ENCODE peak calls at places on chromosome 19, in five cellular contexts. B is brain microvascular endothelial cell, V is neural crest cell, X is endothelial cell of umbilical vein, E is heart right ventricle. H is an unnamed sample.

GRCh38 chr19:41226053-41226873 is 7.2 kb downstream of the AXL start:
- DNase-seq in E (peak; percentile 61), X (peak; percentile 59), B (peak; percentile 66), V (peak; percentile 31), H (peak; percentile 92)

GRCh38 chr19:51784922-51785690 is 9.9 kb upstream of the FPR3 start:
- DNase-seq in V (no peak), X (no peak), E (peak; percentile 66), B (peak; percentile 32), H (peak; percentile 81)

GRCh38 chr19:30799854-30800755 is 427.9 kb downstream of the ZNF536 start:
- DNase-seq in X (no peak), V (peak; percentile 59), B (no peak), E (peak; percentile 34), H (peak; percentile 42)

GRCh38 chr19:2721570-2722540 is 683 bp upstream of the DIRAS1 start:
- DNase-seq in V (no peak), X (no peak), B (no peak), E (no peak), H (no peak)

GRCh38 chr19:45186509-45187334 is 8.1 kb downstream of the BLOC1S3 start:
- DNase-seq in V (no peak), B (peak; percentile 44), E (no peak), X (no peak), H (no peak)

GRCh38 chr19:5232798-5233505 is 107.7 kb downstream of the PTPRS start:
- DNase-seq in V (no peak), B (no peak), E (no peak), X (no peak), H (no peak)

GRCh38 chr19:2315818-2316353 is 7.9 kb upstream of the LINGO3 start:
- DNase-seq in V (peak; percentile 75), X (peak; percentile 48), E (peak; percentile 71), B (peak; percentile 35), H (peak; percentile 77)

GRCh38 chr19:47068876-47069406 is 20.5 kb upstream of the TMEM160 start:
- DNase-seq in X (no peak), E (no peak), V (no peak), B (no peak), H (no peak)

GRCh38 chr19:35977446-35978222 is 17.4 kb upstream of the SDHAF1 start:
- DNase-seq in B (no peak), X (no peak), E (no peak), V (no peak), H (no peak)

GRCh38 chr19:31054430-31054829 is 294.8 kb downstream of the TSHZ3 start:
- DNase-seq in V (no peak), E (peak; percentile 14), B (peak; percentile 69), X (no peak), H (no peak)

GRCh38 chr19:21147540-21147939 is 5.7 kb downstream of the ZNF431 start:
- DNase-seq in X (no peak), B (no peak), E (no peak), V (no peak), H (no peak)

GRCh38 chr19:42246143-42246868 is 3.9 kb upstream of the GSK3A start:
- DNase-seq in V (no peak), E (peak; percentile 82), B (peak; percentile 77), X (peak; percentile 72), H (peak; percentile 84)
- TF ChIP-seq CTCF in V (peak; percentile 44), E (peak; percentile 81), B (peak; percentile 89), X (peak; percentile 66), H (peak; percentile 76)

GRCh38 chr19:55912916-55913315 is 19.2 kb downstream of the NLRP13 start:
- DNase-seq in X (no peak), V (no peak), B (no peak), E (no peak), H (no peak)

GRCh38 chr19:55909801-55910200 is 22.3 kb downstream of the NLRP13 start:
- DNase-seq in B (no peak), E (no peak), V (no peak), X (no peak), H (no peak)

GRCh38 chr19:55913643-55914268 is 18.4 kb downstream of the NLRP13 start:
- DNase-seq in B (no peak), X (no peak), V (no peak), E (no peak), H (no peak)
- TF ChIP-seq CTCF in B (no peak), X (no peak), V (no peak), E (no peak), H (no peak)

DNA sequence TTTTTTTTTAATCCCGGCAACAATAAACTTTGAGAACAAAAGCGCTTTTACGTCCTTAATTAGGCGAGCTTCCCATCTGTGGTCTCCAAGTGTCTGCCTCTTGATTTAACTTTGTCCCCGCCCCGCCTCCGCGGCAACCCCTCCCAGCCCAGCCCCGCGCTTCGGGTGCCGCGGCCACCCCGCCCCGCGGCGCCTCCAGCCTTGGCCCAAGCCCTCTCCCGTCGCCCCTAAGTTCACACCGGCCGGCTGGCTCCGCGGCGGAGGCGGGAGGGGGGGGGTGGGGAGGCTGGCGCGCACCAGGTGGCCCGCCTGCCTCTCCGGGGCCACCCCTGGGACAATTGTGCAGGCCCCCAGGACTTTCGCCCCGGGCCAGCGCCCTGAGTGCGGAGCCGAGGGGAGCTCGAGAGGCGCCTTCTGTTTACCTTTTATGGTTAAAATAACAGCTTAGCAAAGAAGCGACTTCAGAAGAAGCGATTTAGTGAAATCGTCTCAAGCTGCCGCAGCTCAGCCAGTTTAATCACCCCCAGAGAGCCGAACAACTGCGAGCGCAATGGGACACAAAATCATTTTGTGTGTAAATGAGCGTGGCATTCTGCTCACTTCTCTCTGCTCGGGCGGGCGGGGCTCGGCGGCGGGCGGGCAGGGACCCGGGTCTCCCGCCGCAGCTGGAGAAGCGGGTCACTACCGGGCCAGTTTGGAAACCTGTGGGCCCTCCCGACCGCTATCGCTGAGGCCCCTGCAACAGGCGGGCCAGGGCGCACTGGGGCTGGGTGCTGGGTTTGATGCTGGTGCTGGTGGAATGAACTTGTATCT is 1.4 kb downstream of the KCTD15 start:
- DNase-seq in E (peak; percentile 71), V (peak; percentile 34), B (no peak), X (peak; percentile 49), H (peak; percentile 78)
- TF ChIP-seq CTCF in E (no peak), V (no peak), B (no peak), X (no peak), H (no peak)

GRCh38 chr19:9323919-9324583 is at the start of gene ZNF559:
- DNase-seq in X (peak; percentile 98), V (peak; percentile 96), E (peak; percentile 93), B (peak; percentile 96), H (peak; percentile 97)
- TF ChIP-seq CTCF in X (peak; percentile 33), V (peak; percentile 67), E (peak; percentile 46), B (peak; percentile 64), H (no peak)

DNA sequence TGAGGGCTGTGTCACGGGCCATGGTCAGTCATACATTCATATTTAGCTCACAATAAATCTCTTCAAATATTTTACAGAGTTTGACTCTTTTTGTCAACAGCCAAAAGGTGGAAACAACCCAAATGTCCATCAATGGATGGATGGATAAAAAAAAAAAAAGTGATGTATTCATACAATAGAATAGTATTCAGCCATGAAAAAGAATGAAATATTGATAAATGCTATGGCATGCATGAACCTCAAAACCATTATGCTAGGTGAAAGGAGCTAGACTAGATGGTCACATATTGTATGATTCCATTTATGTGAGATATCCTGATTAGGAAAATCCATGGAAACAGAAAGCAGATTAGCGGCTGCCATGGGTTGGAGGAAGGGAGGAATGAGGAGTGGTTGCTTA is 16.2 kb downstream of the ADGRE2 start:
- DNase-seq in X (no peak), B (no peak), E (no peak), V (no peak), H (no peak)
- TF ChIP-seq CTCF in X (no peak), B (no peak), E (no peak), V (no peak), H (no peak)

DNA sequence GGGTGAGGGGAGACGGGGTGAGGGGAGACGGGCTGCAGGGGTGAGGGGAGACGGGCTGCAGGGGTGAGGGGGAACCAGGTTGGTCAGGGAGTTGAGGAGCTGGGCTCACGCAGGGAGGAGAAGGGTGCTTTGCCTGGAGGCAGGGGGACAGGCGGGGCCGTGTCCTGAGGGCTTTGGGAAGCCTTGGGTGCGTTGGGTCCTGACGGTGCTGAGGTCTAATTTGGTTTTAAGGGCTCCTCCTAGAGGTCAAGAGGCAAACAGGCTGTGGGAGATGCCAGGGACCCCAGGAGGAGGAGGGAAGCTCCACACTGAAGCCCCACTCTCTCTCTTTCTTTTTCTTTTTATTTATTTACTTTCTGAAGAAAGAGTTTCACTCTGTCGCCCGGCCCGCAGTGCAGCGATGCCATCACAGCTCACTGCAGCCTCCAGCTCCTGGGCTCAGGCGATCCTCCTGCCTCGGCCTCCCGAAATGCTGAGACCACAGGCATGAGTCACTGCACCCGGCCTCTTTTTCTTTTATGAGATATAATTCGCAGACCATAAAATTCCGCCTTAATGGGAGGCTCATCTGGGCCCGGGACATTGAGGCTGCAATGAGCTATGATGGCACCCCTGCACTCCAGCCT is 9.3 kb upstream of the MISP start:
- DNase-seq in B (no peak), X (no peak), V (no peak), E (no peak), H (no peak)
- TF ChIP-seq CTCF in B (peak; percentile 25), X (no peak), V (no peak), E (no peak), H (no peak)

DNA sequence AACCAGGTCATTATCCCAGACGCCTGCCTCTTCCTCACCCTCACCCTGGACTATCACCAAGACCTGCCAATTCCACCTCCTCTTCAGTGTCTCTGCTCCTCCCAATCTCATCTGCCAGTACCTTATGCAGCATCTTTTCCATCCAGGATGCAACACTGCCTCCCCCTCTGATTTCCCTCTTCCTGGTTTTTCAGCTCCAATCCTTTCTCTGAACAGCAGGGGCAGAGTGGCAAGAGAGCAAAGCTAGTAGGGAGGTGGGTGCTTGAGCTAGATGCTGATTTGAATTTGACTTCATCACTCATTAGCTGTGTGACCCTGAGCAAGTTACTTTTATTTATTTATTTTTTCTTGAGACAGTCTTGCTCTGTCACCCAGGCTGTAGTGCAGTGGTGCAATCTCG is 25.6 kb upstream of the CABP5 start:
- DNase-seq in E (no peak), V (no peak), X (no peak), B (no peak), H (no peak)
- TF ChIP-seq CTCF in E (no peak), V (no peak), X (no peak), B (peak; percentile 15), H (no peak)

DNA sequence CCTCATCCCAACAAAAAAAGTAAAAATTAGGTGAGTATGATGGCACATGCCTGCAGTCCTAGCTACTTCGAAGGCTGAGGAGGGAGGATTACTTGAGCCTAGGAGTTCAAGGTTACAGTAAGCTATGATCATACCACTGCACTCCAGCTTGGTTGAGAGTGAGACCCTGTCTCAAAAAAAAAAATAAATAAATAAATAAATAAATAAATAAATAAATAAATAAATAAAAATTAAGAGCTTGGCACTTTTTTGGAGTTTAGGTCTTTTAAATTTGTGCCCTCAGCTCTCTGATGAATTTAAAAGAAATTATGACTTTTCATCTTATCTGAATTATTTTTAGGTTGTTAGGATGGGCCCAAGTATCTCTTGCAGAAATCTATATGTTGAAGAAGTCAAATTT is 8.9 kb downstream of the ZNF420 start:
- DNase-seq in X (no peak), E (no peak), V (no peak), B (no peak), H (no peak)
- TF ChIP-seq CTCF in X (no peak), E (no peak), V (no peak), B (no peak), H (no peak)

H was measured in tibial artery.